ENCODE peak calls at places on chromosome X, in eight cellular contexts. X is coronary artery, J is left lung, T is brain microvascular endothelial cell, V is spleen, Q is pancreas, Y is upper lobe of left lung, H is IMR-90. P is an unnamed sample.

GRCh38 chrX:78168065-78168464 is 28.6 kb upstream of the TAF9B start:
- DNase-seq in X (no peak), J (no peak), T (no peak), V (no peak), Q (no peak), Y (no peak), H (no peak), P (no peak)

GRCh38 chrX:40106677-40107290 is 9.0 kb upstream of the BCOR start:
- DNase-seq in X (no peak), J (no peak), T (no peak), V (no peak), Q (no peak), Y (no peak), H (no peak), P (no peak)

GRCh38 chrX:3362956-3363355 is 16.5 kb upstream of the MXRA5 start:
- DNase-seq in X (no peak), J (no peak), T (no peak), V (no peak), Q (no peak), Y (no peak), H (no peak), P (no peak)

GRCh38 chrX:119147486-119147885 is 19.9 kb upstream of the KIAA1210 start:
- DNase-seq in X (no peak), J (no peak), T (no peak), V (no peak), Q (no peak), Y (no peak), H (no peak), P (no peak)

GRCh38 chrX:11193035-11193469 is 81.9 kb downstream of the HCCS start:
- DNase-seq in X (no peak), J (no peak), T (no peak), V (no peak), Q (no peak), Y (no peak), H (peak; percentile 53), P (no peak)

GRCh38 chrX:132171478-132171877 is 43.7 kb upstream of the FRMD7 start:
- DNase-seq in X (no peak), J (no peak), T (no peak), V (no peak), Q (no peak), Y (no peak), H (peak; percentile 0), P (no peak)

GRCh38 chrX:56233682-56234081 is 1.5 kb downstream of the KLF8 start:
- DNase-seq in X (peak; percentile 79), J (peak; percentile 74), T (no peak), V (no peak), Q (no peak), Y (peak; percentile 5), H (no peak), P (no peak)

GRCh38 chrX:136162827-136163427 is 15.6 kb downstream of the FHL1 start:
- DNase-seq in X (no peak), J (no peak), T (peak; percentile 38), V (no peak), Q (peak; percentile 64), Y (no peak), H (peak; percentile 43), P (no peak)

GRCh38 chrX:132858018-132858417 is 100.4 kb downstream of the HS6ST2 start:
- DNase-seq in X (no peak), J (no peak), T (peak; percentile 6), V (no peak), Q (no peak), Y (no peak), H (no peak), P (no peak)

GRCh38 chrX:44748014-44748413 is 95.8 kb upstream of the DUSP21 start:
- DNase-seq in X (no peak), J (no peak), T (peak; percentile 9), V (no peak), Q (no peak), Y (no peak), H (no peak), P (no peak)

GRCh38 chrX:71216446-71216845 is 6.6 kb upstream of the GJB1 start:
- DNase-seq in X (no peak), J (no peak), T (no peak), V (no peak), Q (no peak), Y (no peak), H (no peak), P (no peak)

GRCh38 chrX:153708415-153708814 is 15.8 kb downstream of the BCAP31 start:
- DNase-seq in X (peak; percentile 80), J (peak; percentile 74), T (peak; percentile 76), V (peak; percentile 81), Q (peak; percentile 84), Y (peak; percentile 74), H (peak; percentile 79), P (peak; percentile 33)

GRCh38 chrX:46251755-46252154 is 293.5 kb downstream of the ZNF674 start:
- DNase-seq in X (no peak), J (no peak), T (peak; percentile 37), V (no peak), Q (no peak), Y (no peak), H (peak; percentile 13), P (no peak)

GRCh38 chrX:96590403-96590802 is 94.2 kb upstream of the DIAPH2 start:
- DNase-seq in X (no peak), J (no peak), T (no peak), V (no peak), Q (no peak), Y (no peak), H (no peak), P (no peak)

GRCh38 chrX:44996282-44996681 is 123.3 kb downstream of the KDM6A start:
- DNase-seq in X (no peak), J (no peak), T (no peak), V (no peak), Q (no peak), Y (no peak), H (no peak), P (no peak)

GRCh38 chrX:78375894-78376293 is 48.5 kb upstream of the CYSLTR1 start:
- DNase-seq in X (no peak), J (no peak), T (no peak), V (no peak), Q (no peak), Y (no peak), H (no peak), P (no peak)

GRCh38 chrX:150361070-150361776 is 1.9 kb upstream of the MAMLD1 start:
- DNase-seq in X (peak; percentile 53), J (no peak), T (no peak), V (peak; percentile 80), Q (peak; percentile 60), Y (peak; percentile 75), H (peak; percentile 26), P (no peak)

GRCh38 chrX:18892881-18893280 is 91.0 kb downstream of the PHKA2 start:
- DNase-seq in X (no peak), J (no peak), T (no peak), V (no peak), Q (no peak), Y (no peak), H (no peak), P (no peak)

GRCh38 chrX:85504381-85504780 is 124.9 kb upstream of the POF1B start:
- DNase-seq in X (no peak), J (no peak), T (no peak), V (no peak), Q (no peak), Y (no peak), H (no peak), P (no peak)

GRCh38 chrX:50622751-50623150 is 152.1 kb upstream of the DGKK start:
- DNase-seq in X (no peak), J (no peak), T (no peak), V (no peak), Q (no peak), Y (no peak), H (no peak), P (no peak)

GRCh38 chrX:17933856-17934255 is 72.8 kb upstream of the RAI2 start:
- DNase-seq in X (no peak), J (no peak), T (no peak), V (no peak), Q (no peak), Y (no peak), H (no peak), P (no peak)

GRCh38 chrX:68997911-68998310 is 167.3 kb downstream of the PJA1 start:
- DNase-seq in X (no peak), J (no peak), T (peak; percentile 21), V (no peak), Q (no peak), Y (no peak), H (peak; percentile 83), P (peak; percentile 51)

GRCh38 chrX:118356154-118356701 is 10.3 kb downstream of the WDR44 start:
- DNase-seq in X (no peak), J (no peak), T (no peak), V (no peak), Q (no peak), Y (no peak), H (no peak), P (no peak)

GRCh38 chrX:53321216-53321942 is 40.0 kb upstream of the IQSEC2 start:
- DNase-seq in X (no peak), J (no peak), T (no peak), V (no peak), Q (peak; percentile 71), Y (peak; percentile 84), H (no peak), P (no peak)
- H3K4me3 ChIP-seq in X (peak overlapping the region; percentile 77), J (peak overlapping the region; percentile 48), T (peak overlapping the region; percentile 48), V (peak overlapping the region; percentile 46), Q (peak overlapping the region; percentile 40), Y (peak overlapping the region; percentile 68), H (peak overlapping the region; percentile 61), P (peak overlapping the region; percentile 63)

GRCh38 chrX:13669246-13669689 is 16.3 kb downstream of the TCEANC start:
- DNase-seq in X (no peak), J (peak; percentile 67), T (peak; percentile 90), V (no peak), Q (peak; percentile 65), Y (no peak), H (peak; percentile 99), P (peak; percentile 92)
- H3K27ac ChIP-seq in X (no peak overlapping the region), J (peak overlapping the region; percentile 60), T (peak overlapping the region; percentile 68), V (peak overlapping the region; percentile 21), Q (peak overlapping the region; percentile 27), Y (peak overlapping the region; percentile 64), H (peak overlapping the region; percentile 30), P (no peak overlapping the region)

GRCh38 chrX:115690554-115691216 is 129.7 kb downstream of the PLS3 start:
- DNase-seq in X (no peak), J (no peak), T (peak; percentile 85), V (no peak), Q (no peak), Y (no peak), H (peak; percentile 79), P (peak; percentile 51)
- H3K4me3 ChIP-seq in X (peak overlapping the region; percentile 45), J (no peak overlapping the region), T (no peak overlapping the region), V (no peak overlapping the region), Q (no peak overlapping the region), Y (no peak overlapping the region), H (no peak overlapping the region), P (no peak overlapping the region)

DNA sequence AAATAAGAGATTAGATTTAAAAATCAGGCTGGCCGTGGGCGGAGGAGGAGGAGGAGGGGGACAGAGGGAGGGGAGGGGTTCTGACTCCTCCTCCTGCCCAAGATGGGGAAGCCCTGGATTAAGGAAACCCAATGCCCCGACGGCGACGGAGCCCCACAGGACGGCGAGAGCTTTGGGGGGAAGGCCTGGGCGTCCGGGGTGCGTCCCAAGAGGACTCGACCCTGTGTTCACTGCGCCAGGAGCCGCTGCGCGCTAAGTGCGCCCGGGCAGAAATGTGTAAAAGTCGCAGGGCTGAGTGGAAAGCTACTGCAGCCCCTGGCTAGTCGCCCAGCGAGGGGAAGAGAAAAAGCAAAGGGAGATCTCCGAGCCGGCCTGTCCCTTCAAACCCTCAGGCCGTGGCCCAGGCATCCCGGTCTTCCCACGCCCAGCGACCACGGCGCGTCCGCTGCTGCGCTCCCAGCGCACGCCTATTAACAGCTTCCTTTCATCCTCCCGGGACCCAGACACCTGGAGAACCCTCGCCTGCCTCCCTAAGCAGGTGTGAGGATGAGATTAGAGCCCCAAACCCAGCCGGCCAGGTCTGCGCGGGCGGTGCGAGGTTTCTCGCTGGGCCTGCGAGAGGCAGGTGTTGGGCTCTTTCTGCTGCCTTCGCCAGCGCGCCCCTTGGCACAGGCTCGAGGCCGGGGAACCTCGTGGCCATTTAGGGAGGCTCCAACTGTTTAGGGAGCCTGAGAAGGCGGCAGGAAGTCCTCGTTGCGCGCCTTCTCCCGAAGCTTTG is 1.4 kb upstream of the RPS6KA3 start:
- DNase-seq in X (peak; percentile 73), J (peak; percentile 62), T (no peak), V (peak; percentile 87), Q (peak; percentile 67), Y (peak; percentile 84), H (no peak), P (no peak)
- H3K27ac ChIP-seq in X (peak overlapping the region; percentile 77), J (peak overlapping the region; percentile 78), T (no peak overlapping the region), V (peak overlapping the region; percentile 92), Q (no peak overlapping the region), Y (peak overlapping the region; percentile 91), H (peak overlapping the region; percentile 2), P (no peak overlapping the region)

P was measured in AG04450.